ENCODE peak calls at places on chromosomes 16 and 17, in seven cellular contexts. J is SK-N-SH, H is K562, T is H1, D is A549, M is HepG2, Z is GM12878. F is an unnamed sample.

GRCh38 chr17:33396818-33397217 is 103.7 kb upstream of the ASIC2 start:
- DNase-seq in H (no peak), J (no peak), T (no peak), D (no peak), Z (no peak), M (no peak), F (no peak)

GRCh38 chr17:32342603-32343325 is 791 bp upstream of the C17orf75 start:
- DNase-seq in Z (no peak), M (no peak), D (no peak), H (peak), T (no peak), J (no peak), F (no peak)

GRCh38 chr17:37488009-37488604 is 1.6 kb upstream of the DUSP14 start:
- DNase-seq in M (peak), T (no peak), H (peak), D (peak), Z (no peak), J (peak), F (peak)

GRCh38 chr17:34206569-34206968 is 48.5 kb upstream of the CCL2 start:
- DNase-seq in T (no peak), D (no peak), J (no peak), H (no peak), Z (no peak), M (no peak), F (no peak)

GRCh38 chr16:12327971-12328726 is 351.6 kb downstream of the SNX29 start:
- DNase-seq in J (no peak), M (no peak), H (no peak), T (no peak), D (no peak), Z (no peak), F (no peak)

GRCh38 chr17:37138726-37139125 is 190.0 kb downstream of the AATF start:
- DNase-seq in D (no peak), M (no peak), J (no peak), H (no peak), T (no peak), Z (no peak), F (peak)

GRCh38 chr17:60491771-60492170 is 34.3 kb downstream of the APPBP2 start:
- DNase-seq in T (no peak), M (no peak), J (no peak), Z (no peak), D (no peak), H (peak), F (no peak)

GRCh38 chr17:73552300-73553088 is 91.8 kb downstream of the SDK2 start:
- DNase-seq in T (no peak), D (no peak), J (no peak), M (no peak), Z (no peak), H (no peak), F (no peak)

GRCh38 chr16:70437582-70438324 is 1.1 kb downstream of the ST3GAL2 start:
- DNase-seq in D (no peak), M (no peak), Z (no peak), H (peak), J (peak), T (no peak), F (peak)

GRCh38 chr16:78277374-78277773 is 177.9 kb downstream of the WWOX start:
- DNase-seq in J (peak), M (no peak), D (no peak), T (peak), H (no peak), Z (no peak), F (no peak)

GRCh38 chr17:76121932-76122383 is 18.4 kb upstream of the EXOC7 start:
- DNase-seq in D (no peak), H (no peak), M (no peak), T (no peak), J (no peak), Z (no peak), F (no peak)

GRCh38 chr17:21463204-21463661 is 87.1 kb downstream of the KCNJ12 start:
- DNase-seq in H (peak), J (no peak), D (no peak), T (no peak), Z (no peak), M (no peak), F (no peak)

GRCh38 chr17:16973760-16974540 is 2.0 kb upstream of the TNFRSF13B start:
- DNase-seq in H (no peak), Z (peak), D (no peak), M (no peak), T (no peak), J (no peak), F (no peak)

GRCh38 chr17:72187544-72187943 is 66.7 kb downstream of the SOX9 start:
- DNase-seq in D (no peak), Z (no peak), J (no peak), M (no peak), H (no peak), T (no peak), F (peak)

GRCh38 chr16:53090591-53091507 is 36.1 kb downstream of the CHD9 start:
- DNase-seq in H (no peak), J (peak), T (no peak), D (no peak), M (peak), Z (peak), F (peak)

GRCh38 chr16:11105038-11105903 is 150.7 kb downstream of the SOCS1 start:
- DNase-seq in D (no peak), M (peak), J (peak), H (peak), T (no peak), Z (peak), F (peak)

GRCh38 chr16:89166696-89167424 is 4.7 kb upstream of the CDH15 start:
- DNase-seq in H (peak), Z (no peak), J (no peak), T (no peak), D (no peak), M (no peak), F (no peak)

GRCh38 chr17:61568219-61569072 is 22.6 kb downstream of the NACA2 start:
- DNase-seq in D (peak), H (no peak), Z (no peak), T (no peak), M (peak), J (no peak), F (no peak)

GRCh38 chr16:57341441-57342303 is 16.9 kb upstream of the CCL22 start:
- DNase-seq in Z (no peak), J (peak), M (no peak), T (no peak), D (no peak), H (no peak), F (peak)

GRCh38 chr17:45722161-45722560 is 62.0 kb upstream of the CRHR1 start:
- DNase-seq in T (no peak), J (peak), Z (no peak), D (peak), H (peak), M (peak), F (peak)

GRCh38 chr16:799948-800833 is at the start of gene GNG13:
- DNase-seq in Z (no peak), M (no peak), J (peak), T (no peak), D (no peak), H (peak), F (no peak)

GRCh38 chr16:75379911-75380847 is 53.1 kb downstream of the CFDP1 start:
- DNase-seq in J (no peak), Z (peak), M (no peak), H (no peak), D (no peak), T (no peak), F (no peak)

GRCh38 chr17:20706752-20707372 is 127.3 kb downstream of the CDRT15L2 start:
- DNase-seq in Z (no peak), D (no peak), J (no peak), H (no peak), T (no peak), M (no peak), F (no peak)

GRCh38 chr16:58127634-58128033 is 1.5 kb downstream of the CFAP20 start:
- DNase-seq in Z (no peak), T (no peak), H (no peak), M (no peak), D (no peak), J (no peak), F (no peak)

GRCh38 chr16:25886598-25886997 is 194.8 kb downstream of the HS3ST4 start:
- DNase-seq in M (no peak), D (no peak), J (no peak), Z (no peak), H (no peak), T (no peak), F (no peak)

GRCh38 chr17:61580502-61580901 is 10.5 kb downstream of the NACA2 start:
- DNase-seq in M (no peak), T (no peak), H (no peak), D (no peak), J (no peak), Z (no peak), F (no peak)

GRCh38 chr17:30160419-30161172 is 44.0 kb downstream of the NSRP1 start:
- DNase-seq in T (no peak), Z (no peak), D (no peak), M (no peak), J (no peak), H (no peak), F (peak)

GRCh38 chr16:58492066-58492465 is 7.9 kb upstream of the NDRG4 start:
- DNase-seq in H (no peak), J (no peak), T (no peak), D (no peak), M (no peak), Z (no peak), F (no peak)

GRCh38 chr17:73482251-73482661 is 162.0 kb downstream of the SDK2 start:
- DNase-seq in Z (no peak), D (no peak), T (no peak), H (no peak), M (no peak), J (no peak), F (no peak)

DNA sequence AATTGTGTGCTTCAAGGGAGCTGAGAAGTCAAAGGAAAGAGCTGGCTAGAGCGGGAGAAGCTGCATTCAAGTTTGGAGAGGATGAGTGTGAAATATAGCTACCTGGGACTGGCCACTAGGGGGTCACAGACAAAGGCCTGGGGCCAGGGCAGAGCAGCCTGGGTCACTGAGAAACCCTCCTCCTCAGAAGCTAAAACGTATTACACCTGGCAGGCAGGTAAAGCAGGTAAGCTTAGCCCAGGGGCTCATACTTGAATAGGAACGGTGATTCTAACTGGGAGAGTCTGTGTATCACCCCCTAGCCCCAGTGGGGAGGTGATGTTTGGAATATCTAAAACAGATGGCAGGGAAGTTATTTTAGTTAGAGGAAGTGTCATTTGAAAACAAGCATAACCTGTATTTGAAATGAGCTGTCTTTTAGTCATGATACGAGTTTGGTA is 6.8 kb downstream of the KRT37 start:
- DNase-seq in D (peak), M (peak), H (peak), T (no peak), J (peak), Z (no peak), F (peak)
- TF ChIP-seq RFX5 in D (no peak), M (no peak), H (no peak), T (no peak), J (no peak), Z (no peak), F (no peak)

GRCh38 chr17:4771519-4772234 is at the start of gene TM4SF5:
- DNase-seq in T (no peak), Z (no peak), D (no peak), H (no peak), M (peak), J (peak), F (no peak)
- TF ChIP-seq RFX5 in T (no peak), Z (no peak), D (no peak), H (no peak), M (no peak), J (no peak), F (no peak)

DNA sequence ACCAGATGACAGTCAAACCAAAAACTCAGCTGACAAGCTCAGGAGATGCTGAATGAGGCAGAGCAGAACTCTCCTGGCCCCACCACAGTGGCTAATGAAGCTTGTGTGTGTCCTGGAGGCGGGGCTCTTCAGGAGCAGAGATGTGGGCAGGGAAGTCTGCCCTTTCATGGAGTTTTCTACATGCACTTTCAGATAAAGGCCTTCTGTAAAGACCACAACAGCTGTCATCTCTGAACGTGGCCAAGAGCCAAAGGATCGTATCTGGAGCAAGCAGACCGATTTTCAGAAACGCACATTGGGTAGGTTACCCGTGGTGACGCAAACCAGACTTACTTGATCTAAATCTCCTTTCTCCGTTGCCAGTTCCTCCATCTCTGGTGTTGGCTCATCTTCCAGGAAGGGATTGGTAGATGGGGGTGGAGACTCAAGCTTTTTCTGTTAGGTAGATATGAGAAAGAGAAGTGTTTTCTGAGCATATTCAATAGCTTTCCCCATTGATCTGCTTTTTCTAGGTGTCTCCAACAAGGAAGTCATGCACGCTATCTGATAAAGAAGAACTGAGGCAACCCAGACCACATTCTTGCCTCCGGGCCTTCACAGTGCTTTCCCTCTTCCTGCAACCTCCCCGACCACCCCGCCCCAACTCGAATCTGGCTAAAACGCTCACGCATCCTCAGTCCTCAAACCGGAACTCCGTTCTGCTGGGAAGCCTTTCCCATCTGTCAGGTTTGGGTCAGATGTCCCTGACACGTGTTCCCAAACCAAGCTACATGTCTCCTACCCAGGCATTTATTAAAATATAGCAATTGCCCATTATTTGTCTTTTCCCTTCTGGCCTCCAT is 113.0 kb downstream of the VPS53 start:
- DNase-seq in Z (no peak), D (no peak), T (no peak), M (no peak), H (peak), J (peak), F (peak)
- TF ChIP-seq RFX5 in Z (no peak), D (no peak), T (no peak), M (no peak), H (no peak), J (peak), F (no peak)

GRCh38 chr17:46890638-46891037 is 32.3 kb upstream of the GOSR2 start:
- DNase-seq in Z (no peak), D (no peak), M (no peak), T (no peak), J (no peak), H (no peak), F (no peak)

GRCh38 chr17:46888727-46889126 is 34.2 kb upstream of the GOSR2 start:
- DNase-seq in T (no peak), H (no peak), M (no peak), J (no peak), Z (no peak), D (no peak), F (no peak)

GRCh38 chr17:46892192-46892703 is 30.7 kb upstream of the GOSR2 start:
- DNase-seq in Z (no peak), D (no peak), J (no peak), H (no peak), T (no peak), M (no peak), F (no peak)

GRCh38 chr17:46889519-46889918 is 33.4 kb upstream of the GOSR2 start:
- DNase-seq in T (no peak), Z (no peak), D (no peak), M (no peak), J (no peak), H (no peak), F (no peak)

GRCh38 chr17:46889992-46890564 is 32.9 kb upstream of the GOSR2 start:
- DNase-seq in D (no peak), Z (no peak), M (no peak), H (peak), T (no peak), J (no peak), F (no peak)
- TF ChIP-seq RFX5 in D (no peak), Z (no peak), M (no peak), H (no peak), T (no peak), J (no peak), F (no peak)

DNA sequence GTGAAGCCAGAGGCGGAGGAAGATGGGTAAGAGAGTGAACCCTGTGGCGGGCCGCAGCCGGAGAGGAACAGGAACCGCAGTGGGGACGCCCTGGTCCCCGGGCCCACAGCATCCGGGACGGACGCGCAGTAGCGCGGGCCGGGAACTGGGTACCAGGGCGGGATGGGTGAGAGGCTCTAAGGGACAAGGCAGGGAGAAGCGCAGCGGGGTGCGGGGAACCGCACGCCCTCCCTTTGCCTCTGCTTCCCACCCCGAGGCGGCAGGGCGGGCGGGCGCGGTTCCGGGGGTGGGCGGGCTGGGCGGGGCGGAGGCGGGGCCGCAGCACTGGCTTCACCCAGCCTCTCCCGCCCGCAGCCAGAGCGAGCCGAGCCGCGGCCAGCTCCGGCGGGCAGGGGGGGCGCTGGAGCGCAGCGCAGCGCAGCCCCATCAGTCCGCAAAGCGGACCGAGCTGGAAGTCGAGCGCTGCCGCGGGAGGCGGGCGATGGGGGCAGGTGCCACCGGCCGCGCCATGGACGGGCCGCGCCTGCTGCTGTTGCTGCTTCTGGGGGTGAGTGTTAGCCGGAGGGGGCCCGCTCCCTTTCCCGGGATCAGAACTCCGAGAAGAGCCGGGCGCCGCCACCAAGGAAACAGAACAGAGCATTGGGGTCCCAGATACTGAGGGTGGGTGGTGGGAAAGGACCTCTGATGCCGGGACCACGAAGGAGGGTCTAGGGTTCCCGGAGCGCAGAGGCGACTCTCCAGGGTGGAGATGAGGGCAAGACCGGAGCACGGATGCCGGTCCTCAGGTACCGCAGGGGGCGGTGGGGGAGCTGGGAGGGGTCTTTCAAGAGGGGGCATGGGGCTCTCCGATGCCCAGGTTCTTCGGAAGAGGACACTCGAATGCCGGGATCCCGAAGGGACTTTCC is at the start of gene NGFR:
- DNase-seq in Z (no peak), D (peak), M (no peak), H (peak), J (peak), T (no peak), F (peak)
- TF ChIP-seq RFX5 in Z (no peak), D (no peak), M (no peak), H (no peak), J (no peak), T (no peak), F (no peak)

GRCh38 chr17:57911021-57911420 is 44.2 kb downstream of the CUEDC1 start:
- DNase-seq in J (no peak), D (no peak), M (no peak), H (no peak), Z (no peak), T (no peak), F (no peak)
- TF ChIP-seq RFX5 in J (no peak), D (no peak), M (no peak), H (no peak), Z (no peak), T (no peak), F (no peak)

GRCh38 chr17:82949984-82950383 is 110.2 kb upstream of the ZNF750 start:
- DNase-seq in J (no peak), H (no peak), Z (no peak), D (no peak), T (no peak), M (no peak), F (no peak)
- TF ChIP-seq RFX5 in J (no peak), H (no peak), Z (no peak), D (no peak), T (no peak), M (no peak), F (no peak)

DNA sequence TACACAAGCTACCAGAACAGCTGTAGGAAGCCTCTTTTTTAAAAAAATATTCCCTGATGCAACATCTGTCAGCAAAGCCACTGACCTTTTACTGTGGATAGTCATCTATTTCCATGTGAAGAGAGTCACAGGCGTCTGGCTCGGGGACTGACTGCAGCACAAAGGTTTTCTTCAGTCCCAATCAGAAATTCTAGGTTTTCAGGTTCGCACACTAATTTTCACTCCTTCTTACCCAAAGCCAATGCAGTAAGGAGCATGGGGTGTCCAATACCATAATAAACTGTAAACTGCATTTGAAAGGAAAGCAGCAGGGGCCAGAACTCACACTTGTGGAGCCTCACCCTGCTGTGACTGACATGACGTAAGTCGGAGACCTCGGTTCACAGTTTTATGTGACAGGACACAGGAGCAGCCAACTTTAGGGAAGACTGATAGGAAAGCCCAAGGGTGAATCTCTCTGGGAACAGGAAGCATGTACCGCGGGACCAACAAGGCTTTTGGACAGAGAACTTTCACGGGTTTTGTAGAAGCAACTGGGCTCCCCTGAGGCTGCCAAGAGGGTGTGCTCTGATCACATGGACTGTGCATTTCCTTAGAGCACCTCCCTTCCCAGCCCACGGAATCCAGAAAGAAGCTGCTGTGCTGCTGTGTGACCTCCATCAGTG is 9.1 kb upstream of the TMEM100 start:
- DNase-seq in J (no peak), D (no peak), H (peak), T (no peak), M (no peak), Z (no peak), F (peak)
- TF ChIP-seq RFX5 in J (no peak), D (no peak), H (no peak), T (no peak), M (no peak), Z (no peak), F (no peak)

DNA sequence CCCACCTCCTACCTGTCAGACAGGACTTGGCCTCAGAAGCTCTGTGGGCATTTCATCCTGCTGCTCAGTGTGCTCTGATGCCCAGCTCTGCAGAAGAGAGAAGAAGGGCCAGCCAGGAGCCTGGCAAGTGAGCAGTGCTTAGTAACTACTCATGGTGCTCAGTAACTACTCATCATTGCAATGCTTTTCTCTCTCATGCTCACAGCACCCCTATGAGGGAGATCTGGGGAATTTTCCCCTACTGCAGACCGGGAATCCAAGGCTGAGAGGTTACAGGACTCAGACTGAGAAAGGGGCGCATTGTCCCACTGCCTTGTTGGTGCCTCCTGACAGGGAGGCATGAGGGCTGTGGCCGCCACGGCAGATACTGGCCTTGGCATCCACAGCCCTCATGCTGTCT is 261.1 kb downstream of the C16orf95 start:
- DNase-seq in Z (no peak), T (no peak), M (no peak), H (no peak), J (no peak), D (no peak), F (peak)
- TF ChIP-seq RFX5 in Z (no peak), T (no peak), M (no peak), H (no peak), J (no peak), D (no peak), F (no peak)

GRCh38 chr17:67388986-67389385 is 11.9 kb downstream of the PITPNC1 start:
- DNase-seq in D (no peak), M (no peak), H (no peak), Z (no peak), J (no peak), T (no peak), F (no peak)
- TF ChIP-seq RFX5 in D (no peak), M (no peak), H (no peak), Z (no peak), J (no peak), T (no peak), F (no peak)